ENCODE peak calls at places on chromosomes 16 and 17, in five cellular contexts. One of them, this sample, is unnamed.

GRCh38 chr17:57999496-58000017 is 7.5 kb downstream of the SRSF1 start:
- DNase-seq in astrocyte: peak; percentile 37
- DNase-seq in CD4-positive, CD25-positive, alpha-beta regulatory T cell: peak; percentile 76
- DNase-seq in Caco-2: peak; percentile 68
- DNase-seq in naive thymus-derived CD8-positive, alpha-beta T cell: peak; percentile 73
- DNase-seq in this sample: peak; percentile 48

GRCh38 chr17:30316736-30317135 is 17.1 kb downstream of the TMIGD1 start:
- DNase-seq in astrocyte: no peak
- DNase-seq in Caco-2: no peak
- DNase-seq in naive thymus-derived CD8-positive, alpha-beta T cell: no peak
- DNase-seq in CD4-positive, CD25-positive, alpha-beta regulatory T cell: no peak
- DNase-seq in this sample: no peak

GRCh38 chr17:80694992-80695912 is 150.6 kb downstream of the RPTOR start:
- DNase-seq in Caco-2: no peak
- DNase-seq in CD4-positive, CD25-positive, alpha-beta regulatory T cell: no peak
- DNase-seq in astrocyte: peak; percentile 16
- DNase-seq in naive thymus-derived CD8-positive, alpha-beta T cell: no peak
- DNase-seq in this sample: no peak

GRCh38 chr17:39757176-39757662 is 19.5 kb downstream of the GRB7 start:
- DNase-seq in astrocyte: no peak
- DNase-seq in CD4-positive, CD25-positive, alpha-beta regulatory T cell: no peak
- DNase-seq in naive thymus-derived CD8-positive, alpha-beta T cell: no peak
- DNase-seq in Caco-2: no peak
- DNase-seq in this sample: no peak

GRCh38 chr16:72877374-72878028 is 170.4 kb downstream of the ZFHX3 start:
- DNase-seq in naive thymus-derived CD8-positive, alpha-beta T cell: no peak
- DNase-seq in Caco-2: peak; percentile 89
- DNase-seq in CD4-positive, CD25-positive, alpha-beta regulatory T cell: no peak
- DNase-seq in astrocyte: peak; percentile 87
- DNase-seq in this sample: peak; percentile 85

GRCh38 chr16:30113031-30113710 is at the start of gene GDPD3:
- DNase-seq in Caco-2: no peak
- DNase-seq in naive thymus-derived CD8-positive, alpha-beta T cell: no peak
- DNase-seq in CD4-positive, CD25-positive, alpha-beta regulatory T cell: no peak
- DNase-seq in astrocyte: no peak
- DNase-seq in this sample: peak; percentile 29

GRCh38 chr17:1186214-1186820 is 6.5 kb upstream of the ABR start:
- DNase-seq in CD4-positive, CD25-positive, alpha-beta regulatory T cell: no peak
- DNase-seq in Caco-2: no peak
- DNase-seq in astrocyte: peak; percentile 42
- DNase-seq in naive thymus-derived CD8-positive, alpha-beta T cell: no peak
- DNase-seq in this sample: peak; percentile 90

GRCh38 chr17:60391419-60392041 is 403 bp downstream of the USP32 start:
- DNase-seq in astrocyte: no peak
- DNase-seq in Caco-2: peak; percentile 88
- DNase-seq in CD4-positive, CD25-positive, alpha-beta regulatory T cell: no peak
- DNase-seq in naive thymus-derived CD8-positive, alpha-beta T cell: no peak
- DNase-seq in this sample: no peak

GRCh38 chr16:68732068-68732680 is 4.9 kb upstream of the CDH1 start:
- DNase-seq in astrocyte: peak; percentile 20
- DNase-seq in naive thymus-derived CD8-positive, alpha-beta T cell: no peak
- DNase-seq in Caco-2: peak; percentile 93
- DNase-seq in CD4-positive, CD25-positive, alpha-beta regulatory T cell: no peak
- DNase-seq in this sample: peak; percentile 76

GRCh38 chr17:39669897-39670735 is 1.9 kb downstream of the PNMT start:
- DNase-seq in Caco-2: no peak
- DNase-seq in CD4-positive, CD25-positive, alpha-beta regulatory T cell: no peak
- DNase-seq in naive thymus-derived CD8-positive, alpha-beta T cell: no peak
- DNase-seq in astrocyte: no peak
- DNase-seq in this sample: no peak

GRCh38 chr17:50423553-50424159 is 2.4 kb upstream of the ACSF2 start:
- DNase-seq in CD4-positive, CD25-positive, alpha-beta regulatory T cell: no peak
- DNase-seq in naive thymus-derived CD8-positive, alpha-beta T cell: no peak
- DNase-seq in Caco-2: peak; percentile 65
- DNase-seq in astrocyte: peak; percentile 90
- DNase-seq in this sample: peak; percentile 89

GRCh38 chr17:80432350-80432955 is 17.5 kb downstream of the ENDOV start:
- DNase-seq in Caco-2: no peak
- DNase-seq in naive thymus-derived CD8-positive, alpha-beta T cell: no peak
- DNase-seq in astrocyte: no peak
- DNase-seq in CD4-positive, CD25-positive, alpha-beta regulatory T cell: no peak
- DNase-seq in this sample: no peak

GRCh38 chr16:68246121-68246520 is 948 bp downstream of the PLA2G15 start:
- DNase-seq in astrocyte: no peak
- DNase-seq in naive thymus-derived CD8-positive, alpha-beta T cell: no peak
- DNase-seq in CD4-positive, CD25-positive, alpha-beta regulatory T cell: no peak
- DNase-seq in Caco-2: no peak
- DNase-seq in this sample: no peak

GRCh38 chr16:55976815-55977214 is 101.6 kb upstream of the CES5A start:
- DNase-seq in Caco-2: no peak
- DNase-seq in CD4-positive, CD25-positive, alpha-beta regulatory T cell: no peak
- DNase-seq in naive thymus-derived CD8-positive, alpha-beta T cell: no peak
- DNase-seq in astrocyte: no peak
- DNase-seq in this sample: no peak

GRCh38 chr17:28494445-28495188 is 11.5 kb upstream of the FOXN1 start:
- DNase-seq in CD4-positive, CD25-positive, alpha-beta regulatory T cell: peak; percentile 73
- DNase-seq in astrocyte: peak; percentile 6
- DNase-seq in naive thymus-derived CD8-positive, alpha-beta T cell: peak; percentile 77
- DNase-seq in Caco-2: peak; percentile 88
- DNase-seq in this sample: peak; percentile 57

GRCh38 chr16:87384162-87384999 is 805 bp upstream of the FBXO31 start:
- DNase-seq in CD4-positive, CD25-positive, alpha-beta regulatory T cell: no peak
- DNase-seq in astrocyte: no peak
- DNase-seq in Caco-2: peak; percentile 83
- DNase-seq in naive thymus-derived CD8-positive, alpha-beta T cell: no peak
- DNase-seq in this sample: no peak

GRCh38 chr17:28985950-28986713 is 19.7 kb downstream of the SEZ6 start:
- DNase-seq in Caco-2: no peak
- DNase-seq in CD4-positive, CD25-positive, alpha-beta regulatory T cell: no peak
- DNase-seq in astrocyte: no peak
- DNase-seq in naive thymus-derived CD8-positive, alpha-beta T cell: no peak
- DNase-seq in this sample: no peak

GRCh38 chr16:64339052-64339770 is 782.7 kb downstream of the CDH11 start:
- DNase-seq in Caco-2: no peak
- DNase-seq in naive thymus-derived CD8-positive, alpha-beta T cell: no peak
- DNase-seq in astrocyte: peak; percentile 78
- DNase-seq in CD4-positive, CD25-positive, alpha-beta regulatory T cell: no peak
- DNase-seq in this sample: no peak

GRCh38 chr17:51097708-51098446 is 22.8 kb downstream of the SPAG9 start:
- DNase-seq in CD4-positive, CD25-positive, alpha-beta regulatory T cell: no peak
- DNase-seq in Caco-2: peak; percentile 27
- DNase-seq in naive thymus-derived CD8-positive, alpha-beta T cell: no peak
- DNase-seq in astrocyte: no peak
- DNase-seq in this sample: peak; percentile 24

This sample was measured in mammary epithelial cell.